ENCODE peak calls at places on chromosomes 5 and 9, in four cellular contexts. U is RWPE1, G is GM12865, P is lower lobe of right lung. K is an unnamed sample.

GRCh38 chr5:103425686-103426454 is 136.7 kb downstream of the NUDT12 start:
- DNase-seq in G (no peak), U (no peak), P (no peak), K (no peak)

GRCh38 chr9:110922145-110922544 is 116.1 kb downstream of the LPAR1 start:
- DNase-seq in P (no peak), U (no peak), G (no peak), K (no peak)

GRCh38 chr5:88144219-88145040 is 124.2 kb downstream of the TMEM161B start:
- DNase-seq in U (no peak), P (no peak), G (no peak), K (no peak)

GRCh38 chr5:36531401-36531800 is 75.0 kb upstream of the SLC1A3 start:
- DNase-seq in G (no peak), U (no peak), P (no peak), K (no peak)

GRCh38 chr5:38099205-38100144 is 158.9 kb upstream of the EGFLAM start:
- DNase-seq in U (no peak), G (no peak), P (no peak), K (no peak)

GRCh38 chr9:108234811-108235210 is 621.0 kb downstream of the ACTL7B start:
- DNase-seq in U (no peak), G (no peak), P (no peak), K (no peak)

GRCh38 chr9:21752003-21752402 is 50.4 kb upstream of the MTAP start:
- DNase-seq in P (no peak), G (no peak), U (no peak), K (no peak)

GRCh38 chr5:172713113-172713808 is 57.7 kb downstream of the DUSP1 start:
- DNase-seq in U (peak), G (peak), P (peak), K (peak)

GRCh38 chr9:38662763-38663593 is 42.6 kb upstream of the ANKRD18A start:
- DNase-seq in U (no peak), G (no peak), P (no peak), K (no peak)
- TF ChIP-seq CTCF in U (peak), G (no peak), P (no peak), K (peak)

GRCh38 chr5:142748568-142749249 is 21.5 kb upstream of the ARHGAP26 start:
- DNase-seq in G (peak), P (peak), U (peak), K (peak)
- TF ChIP-seq CTCF in G (peak), P (peak), U (no peak), K (peak)

GRCh38 chr5:176361437-176362097 is at the start of gene KIAA1191:
- DNase-seq in U (peak), P (peak), G (peak), K (peak)
- TF ChIP-seq CTCF in U (no peak), P (peak), G (no peak), K (no peak)

GRCh38 chr5:123543438-123543837 is 31.5 kb downstream of the CSNK1G3 start:
- DNase-seq in G (no peak), P (no peak), U (no peak), K (no peak)

GRCh38 chr5:123540534-123540933 is 28.6 kb downstream of the CSNK1G3 start:
- DNase-seq in P (no peak), G (no peak), U (no peak), K (no peak)

GRCh38 chr5:123546657-123547056 is 34.7 kb downstream of the CSNK1G3 start:
- DNase-seq in P (no peak), U (no peak), G (no peak), K (no peak)

GRCh38 chr5:123549256-123549904 is 37.4 kb downstream of the CSNK1G3 start:
- DNase-seq in G (peak), P (no peak), U (no peak), K (peak)

DNA sequence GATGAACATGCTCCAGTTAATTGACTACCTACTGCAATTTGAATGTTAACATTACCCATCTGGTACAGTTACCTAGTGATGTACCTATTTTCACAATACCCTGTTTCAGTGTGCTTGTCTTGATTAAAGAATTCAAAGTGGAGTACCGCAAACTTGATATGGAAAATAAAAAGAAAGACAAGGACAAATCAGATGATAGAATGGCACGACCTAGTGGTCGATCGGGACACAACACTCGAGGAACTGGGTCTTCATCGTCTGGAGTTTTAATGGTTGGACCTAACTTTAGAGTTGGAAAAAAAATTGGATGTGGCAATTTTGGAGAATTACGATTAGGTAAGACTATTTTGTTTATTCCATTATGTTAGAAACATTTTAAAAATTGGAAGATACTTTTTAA is 33.5 kb downstream of the CSNK1G3 start:
- DNase-seq in P (no peak), G (no peak), U (peak), K (no peak)
- TF ChIP-seq CTCF in P (peak), G (no peak), U (peak), K (no peak)

DNA sequence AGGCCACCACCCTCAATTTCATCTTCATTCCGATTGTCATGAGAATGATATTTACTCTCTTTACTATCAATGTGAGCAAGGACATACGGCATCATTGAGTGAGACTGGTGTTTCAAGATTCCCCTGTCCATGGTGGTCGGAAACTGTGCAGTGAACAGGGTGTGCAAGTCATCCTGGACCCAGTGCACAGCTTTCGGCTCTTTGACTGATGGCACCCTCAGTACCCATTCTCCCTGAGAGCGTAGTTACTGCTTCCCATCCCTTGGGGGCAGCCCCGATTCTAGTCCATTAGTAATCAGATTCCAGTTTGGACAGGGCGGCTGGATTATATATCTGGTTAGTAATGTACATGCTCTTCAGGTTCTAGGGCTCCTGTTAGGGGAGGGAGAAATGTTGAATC is 61.7 kb upstream of the SUB1 start:
- DNase-seq in U (no peak), P (no peak), G (no peak), K (no peak)
- TF ChIP-seq CTCF in U (no peak), P (no peak), G (no peak), K (peak)

GRCh38 chr9:113355197-113355596 is 5.9 kb downstream of the BSPRY start:
- DNase-seq in P (no peak), U (no peak), G (no peak), K (no peak)
- TF ChIP-seq CTCF in P (no peak), U (no peak), G (peak), K (peak)

K was measured in GM10248.